ENCODE peak calls at places on chromosome 21, in six cellular contexts. One of them, this sample, is unnamed.

GRCh38 chr21:43916691-43917514 is 51.9 kb downstream of the AGPAT3 start:
- DNase-seq in foreskin fibroblast: peak
- DNase-seq in progenitor cell of endocrine pancreas: no peak
- DNase-seq in effector memory CD8-positive, alpha-beta T cell: peak
- DNase-seq in suprapubic skin: peak
- DNase-seq in aorta: no peak
- DNase-seq in this sample: no peak

GRCh38 chr21:36437745-36438128 is 42.2 kb downstream of the CLDN14 start:
- DNase-seq in foreskin fibroblast: peak
- DNase-seq in progenitor cell of endocrine pancreas: no peak
- DNase-seq in effector memory CD8-positive, alpha-beta T cell: no peak
- DNase-seq in suprapubic skin: no peak
- DNase-seq in aorta: no peak
- DNase-seq in this sample: no peak

GRCh38 chr21:42997053-42997452 is 22.7 kb downstream of the PKNOX1 start:
- DNase-seq in foreskin fibroblast: peak
- DNase-seq in progenitor cell of endocrine pancreas: no peak
- DNase-seq in effector memory CD8-positive, alpha-beta T cell: no peak
- DNase-seq in suprapubic skin: no peak
- DNase-seq in aorta: peak
- DNase-seq in this sample: no peak

GRCh38 chr21:37001446-37001845 is 5.1 kb upstream of the RIPPLY3 start:
- DNase-seq in foreskin fibroblast: peak
- DNase-seq in progenitor cell of endocrine pancreas: no peak
- DNase-seq in effector memory CD8-positive, alpha-beta T cell: no peak
- DNase-seq in suprapubic skin: no peak
- DNase-seq in aorta: no peak
- DNase-seq in this sample: no peak

GRCh38 chr21:39314155-39315027 is 959 bp upstream of the BRWD1 start:
- DNase-seq in foreskin fibroblast: peak
- DNase-seq in progenitor cell of endocrine pancreas: peak
- DNase-seq in effector memory CD8-positive, alpha-beta T cell: peak
- DNase-seq in suprapubic skin: no peak
- DNase-seq in aorta: peak
- DNase-seq in this sample: peak

GRCh38 chr21:36163780-36164426 is 7.3 kb downstream of the DOP1B start:
- DNase-seq in foreskin fibroblast: no peak
- DNase-seq in progenitor cell of endocrine pancreas: no peak
- DNase-seq in effector memory CD8-positive, alpha-beta T cell: no peak
- DNase-seq in suprapubic skin: no peak
- DNase-seq in aorta: no peak
- DNase-seq in this sample: no peak

GRCh38 chr21:44461438-44462089 is 6.3 kb downstream of the LRRC3 start:
- DNase-seq in foreskin fibroblast: peak
- DNase-seq in progenitor cell of endocrine pancreas: no peak
- DNase-seq in effector memory CD8-positive, alpha-beta T cell: no peak
- DNase-seq in suprapubic skin: no peak
- DNase-seq in aorta: no peak
- DNase-seq in this sample: peak

GRCh38 chr21:42309753-42310213 is 5.4 kb downstream of the TFF3 start:
- DNase-seq in foreskin fibroblast: peak
- DNase-seq in progenitor cell of endocrine pancreas: peak
- DNase-seq in effector memory CD8-positive, alpha-beta T cell: peak
- DNase-seq in suprapubic skin: peak
- DNase-seq in aorta: no peak
- DNase-seq in this sample: no peak

GRCh38 chr21:44285547-44285992 is at the start of gene AIRE:
- DNase-seq in foreskin fibroblast: peak
- DNase-seq in progenitor cell of endocrine pancreas: no peak
- DNase-seq in effector memory CD8-positive, alpha-beta T cell: no peak
- DNase-seq in suprapubic skin: no peak
- DNase-seq in aorta: peak
- DNase-seq in this sample: no peak

GRCh38 chr21:45982758-45983731 is 1.5 kb downstream of the COL6A1 start:
- DNase-seq in foreskin fibroblast: peak
- DNase-seq in progenitor cell of endocrine pancreas: no peak
- DNase-seq in effector memory CD8-positive, alpha-beta T cell: no peak
- DNase-seq in suprapubic skin: peak
- DNase-seq in aorta: peak
- DNase-seq in this sample: no peak

This sample was measured in type B pancreatic cell.